ENCODE peak calls at places on chromosomes 5 and 9, in six cellular contexts. One of them, this sample, is unnamed.
A peak's percentile ranks its signal among the peaks of the same experiment; 100 is the strongest.

GRCh38 chr9:2459756-2460155 is 161.8 kb upstream of the VLDLR start:
- DNase-seq in PC-9: no peak
- DNase-seq in CD8-positive, alpha-beta T cell: no peak
- DNase-seq in K562: no peak
- DNase-seq in uterus: no peak
- DNase-seq in gastrocnemius medialis: no peak
- DNase-seq in this sample: no peak

GRCh38 chr9:36317766-36318165 is 59.5 kb upstream of the GNE start:
- DNase-seq in PC-9: peak; percentile 96
- DNase-seq in CD8-positive, alpha-beta T cell: no peak
- DNase-seq in K562: no peak
- DNase-seq in uterus: no peak
- DNase-seq in gastrocnemius medialis: no peak
- DNase-seq in this sample: no peak

GRCh38 chr5:72234265-72234700 is 85.8 kb downstream of the MRPS27 start:
- DNase-seq in PC-9: peak; percentile 95
- DNase-seq in CD8-positive, alpha-beta T cell: no peak
- DNase-seq in K562: peak; percentile 71
- DNase-seq in uterus: no peak
- DNase-seq in gastrocnemius medialis: no peak
- DNase-seq in this sample: no peak

GRCh38 chr5:141758316-141758965 is 76.4 kb upstream of the ARAP3 start:
- DNase-seq in PC-9: no peak
- DNase-seq in CD8-positive, alpha-beta T cell: no peak
- DNase-seq in K562: no peak
- DNase-seq in uterus: no peak
- DNase-seq in gastrocnemius medialis: no peak
- DNase-seq in this sample: no peak

GRCh38 chr5:173831196-173831914 is 56.8 kb upstream of the CPEB4 start:
- DNase-seq in PC-9: no peak
- DNase-seq in CD8-positive, alpha-beta T cell: no peak
- DNase-seq in K562: peak; percentile 75
- DNase-seq in uterus: no peak
- DNase-seq in gastrocnemius medialis: no peak
- DNase-seq in this sample: peak; percentile 50

GRCh38 chr5:94901071-94901979 is 282.9 kb downstream of the SLF1 start:
- DNase-seq in PC-9: no peak
- DNase-seq in CD8-positive, alpha-beta T cell: no peak
- DNase-seq in K562: no peak
- DNase-seq in uterus: no peak
- DNase-seq in gastrocnemius medialis: no peak
- DNase-seq in this sample: no peak

GRCh38 chr5:176542135-176542595 is 5.0 kb upstream of the RNF44 start:
- DNase-seq in PC-9: no peak
- DNase-seq in CD8-positive, alpha-beta T cell: peak; percentile 69
- DNase-seq in K562: peak; percentile 63
- DNase-seq in uterus: no peak
- DNase-seq in gastrocnemius medialis: no peak
- DNase-seq in this sample: peak; percentile 75

GRCh38 chr9:128921881-128922763 is 1.3 kb downstream of the PHYHD1 start:
- DNase-seq in PC-9: no peak
- DNase-seq in CD8-positive, alpha-beta T cell: peak; percentile 32
- DNase-seq in K562: peak; percentile 53
- DNase-seq in uterus: peak; percentile 79
- DNase-seq in gastrocnemius medialis: peak; percentile 30
- DNase-seq in this sample: peak; percentile 86

GRCh38 chr5:150209020-150209635 is 19.3 kb downstream of the SLC6A7 start:
- DNase-seq in PC-9: peak; percentile 84
- DNase-seq in CD8-positive, alpha-beta T cell: peak; percentile 33
- DNase-seq in K562: no peak
- DNase-seq in uterus: no peak
- DNase-seq in gastrocnemius medialis: no peak
- DNase-seq in this sample: no peak

GRCh38 chr5:90020575-90021535 is 388.7 kb downstream of the CETN3 start:
- DNase-seq in PC-9: peak; percentile 80
- DNase-seq in CD8-positive, alpha-beta T cell: no peak
- DNase-seq in K562: no peak
- DNase-seq in uterus: no peak
- DNase-seq in gastrocnemius medialis: no peak
- DNase-seq in this sample: no peak

GRCh38 chr9:75054373-75055001 is 26.4 kb upstream of the CARNMT1 start:
- DNase-seq in PC-9: no peak
- DNase-seq in CD8-positive, alpha-beta T cell: no peak
- DNase-seq in K562: no peak
- DNase-seq in uterus: no peak
- DNase-seq in gastrocnemius medialis: no peak
- DNase-seq in this sample: no peak

GRCh38 chr5:142823176-142823575 is 53.0 kb downstream of the ARHGAP26 start:
- DNase-seq in PC-9: no peak
- DNase-seq in CD8-positive, alpha-beta T cell: no peak
- DNase-seq in K562: no peak
- DNase-seq in uterus: no peak
- DNase-seq in gastrocnemius medialis: no peak
- DNase-seq in this sample: no peak

GRCh38 chr9:16869140-16869903 is 1.1 kb downstream of the BNC2 start:
- DNase-seq in PC-9: no peak
- DNase-seq in CD8-positive, alpha-beta T cell: no peak
- DNase-seq in K562: no peak
- DNase-seq in uterus: peak; percentile 43
- DNase-seq in gastrocnemius medialis: no peak
- DNase-seq in this sample: no peak

GRCh38 chr9:136089697-136090045 is 5.4 kb downstream of the NACC2 start:
- DNase-seq in PC-9: no peak
- DNase-seq in CD8-positive, alpha-beta T cell: no peak
- DNase-seq in K562: peak; percentile 17
- DNase-seq in uterus: no peak
- DNase-seq in gastrocnemius medialis: no peak
- DNase-seq in this sample: peak; percentile 39

GRCh38 chr5:14168139-14168792 is 25.1 kb downstream of the TRIO start:
- DNase-seq in PC-9: peak; percentile 33
- DNase-seq in CD8-positive, alpha-beta T cell: no peak
- DNase-seq in K562: no peak
- DNase-seq in uterus: no peak
- DNase-seq in gastrocnemius medialis: no peak
- DNase-seq in this sample: peak; percentile 42
- H3K4me1 ChIP-seq in PC-9: peaks cover 56% of the 10 kb centered on the region
- H3K4me1 ChIP-seq in CD8-positive, alpha-beta T cell: no peaks in the 10 kb centered on the region
- H3K4me1 ChIP-seq in K562: no peaks in the 10 kb centered on the region
- H3K4me1 ChIP-seq in uterus: peaks cover 5% of the 10 kb centered on the region
- H3K4me1 ChIP-seq in gastrocnemius medialis: peaks cover 48% of the 10 kb centered on the region
- H3K4me1 ChIP-seq in this sample: peaks cover 55% of the 10 kb centered on the region

GRCh38 chr5:1121891-1122290 is 10.0 kb upstream of the SLC12A7 start:
- DNase-seq in PC-9: no peak
- DNase-seq in CD8-positive, alpha-beta T cell: no peak
- DNase-seq in K562: no peak
- DNase-seq in uterus: no peak
- DNase-seq in gastrocnemius medialis: no peak
- DNase-seq in this sample: no peak
- H3K4me1 ChIP-seq in PC-9: peaks cover 28% of the 10 kb centered on the region
- H3K4me1 ChIP-seq in CD8-positive, alpha-beta T cell: no peaks in the 10 kb centered on the region
- H3K4me1 ChIP-seq in K562: peaks cover 55% of the 10 kb centered on the region
- H3K4me1 ChIP-seq in uterus: no peaks in the 10 kb centered on the region
- H3K4me1 ChIP-seq in gastrocnemius medialis: peaks cover 40% of the 10 kb centered on the region
- H3K4me1 ChIP-seq in this sample: no peaks in the 10 kb centered on the region

GRCh38 chr5:31347558-31347905 is 154.0 kb downstream of the CDH6 start:
- DNase-seq in PC-9: no peak
- DNase-seq in CD8-positive, alpha-beta T cell: no peak
- DNase-seq in K562: no peak
- DNase-seq in uterus: no peak
- DNase-seq in gastrocnemius medialis: no peak
- DNase-seq in this sample: no peak
- H3K4me1 ChIP-seq in PC-9: no peaks in the 10 kb centered on the region
- H3K4me1 ChIP-seq in CD8-positive, alpha-beta T cell: no peaks in the 10 kb centered on the region
- H3K4me1 ChIP-seq in K562: no peaks in the 10 kb centered on the region
- H3K4me1 ChIP-seq in uterus: no peaks in the 10 kb centered on the region
- H3K4me1 ChIP-seq in gastrocnemius medialis: no peaks in the 10 kb centered on the region
- H3K4me1 ChIP-seq in this sample: no peaks in the 10 kb centered on the region

DNA sequence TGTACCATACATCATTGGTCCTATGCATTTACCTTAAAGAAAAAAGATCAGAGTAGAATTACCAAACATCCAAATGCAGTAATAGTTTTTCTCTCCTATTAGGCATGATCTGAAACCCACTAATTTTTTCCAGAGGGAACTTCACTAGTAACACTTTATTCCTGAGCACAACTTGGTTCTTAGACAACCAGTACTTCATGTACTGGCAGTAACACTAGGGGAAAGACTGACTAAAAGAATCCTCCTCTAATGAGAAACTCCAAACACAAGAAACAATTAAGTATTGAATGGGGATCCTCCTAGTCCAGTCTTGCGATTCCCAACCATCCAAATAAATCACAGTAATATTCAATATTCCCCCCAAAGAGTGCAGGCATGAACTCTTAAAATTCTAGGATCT is 49.0 kb downstream of the ZNF608 start:
- DNase-seq in PC-9: no peak
- DNase-seq in CD8-positive, alpha-beta T cell: no peak
- DNase-seq in K562: no peak
- DNase-seq in uterus: no peak
- DNase-seq in gastrocnemius medialis: no peak
- DNase-seq in this sample: no peak
- H3K4me1 ChIP-seq in PC-9: no peaks in the 10 kb centered on the region
- H3K4me1 ChIP-seq in CD8-positive, alpha-beta T cell: no peaks in the 10 kb centered on the region
- H3K4me1 ChIP-seq in K562: no peaks in the 10 kb centered on the region
- H3K4me1 ChIP-seq in uterus: no peaks in the 10 kb centered on the region
- H3K4me1 ChIP-seq in gastrocnemius medialis: peaks cover 59% of the 10 kb centered on the region
- H3K4me1 ChIP-seq in this sample: peaks cover 50% of the 10 kb centered on the region

This sample was measured in OCI-LY7.